ENCODE peak calls at places on chromosomes 5 and 9, in five cellular contexts. Z is OCI-M1; Y is activated naive CD4-positive, alpha-beta T cell treated with anti-CD3 and anti-CD28 coated beads for 36 hours; N is stomach; B is body of pancreas. M is an unnamed sample.

GRCh38 chr5:132877938-132878337 is 4.5 kb downstream of the LEAP2 start:
- DNase-seq in Z (no peak), Y (no peak), N (peak), B (peak), M (no peak)

GRCh38 chr5:78570646-78571045 is 77.9 kb downstream of the LHFPL2 start:
- DNase-seq in Z (no peak), Y (no peak), N (no peak), B (no peak), M (no peak)

GRCh38 chr5:479566-480319 is 36.8 kb downstream of the EXOC3 start:
- DNase-seq in Z (no peak), Y (no peak), N (no peak), B (no peak), M (no peak)

GRCh38 chr5:77413049-77413448 is 79.1 kb downstream of the WDR41 start:
- DNase-seq in Z (no peak), Y (no peak), N (no peak), B (no peak), M (no peak)

GRCh38 chr9:114551750-114552685 is 35.6 kb upstream of the ATP6V1G1 start:
- DNase-seq in Z (peak), Y (no peak), N (no peak), B (peak), M (no peak)

GRCh38 chr5:65483474-65484346 is 2.0 kb upstream of the ADAMTS6 start:
- DNase-seq in Z (peak), Y (no peak), N (no peak), B (no peak), M (no peak)

GRCh38 chr5:143921525-143922311 is 109.8 kb downstream of the HMHB1 start:
- DNase-seq in Z (no peak), Y (no peak), N (no peak), B (no peak), M (no peak)

GRCh38 chr5:178672635-178673034 is 45.8 kb upstream of the CLK4 start:
- DNase-seq in Z (no peak), Y (peak), N (no peak), B (no peak), M (no peak)

GRCh38 chr5:78546597-78546996 is 102.0 kb downstream of the LHFPL2 start:
- DNase-seq in Z (no peak), Y (no peak), N (no peak), B (no peak), M (no peak)

GRCh38 chr5:113181409-113181808 is 204.8 kb downstream of the DCP2 start:
- DNase-seq in Z (no peak), Y (no peak), N (no peak), B (no peak), M (no peak)

GRCh38 chr9:68949271-68950000 is 64.5 kb downstream of the PRKACG start:
- DNase-seq in Z (no peak), Y (peak), N (no peak), B (peak), M (peak)

GRCh38 chr9:112065781-112066606 is 109.1 kb downstream of the SUSD1 start:
- DNase-seq in Z (no peak), Y (no peak), N (peak), B (peak), M (no peak)

GRCh38 chr9:90774682-90775081 is 26.9 kb upstream of the SYK start:
- DNase-seq in Z (peak), Y (no peak), N (no peak), B (no peak), M (no peak)

GRCh38 chr9:87198716-87199115 is 251.4 kb upstream of the GAS1 start:
- DNase-seq in Z (no peak), Y (no peak), N (no peak), B (no peak), M (no peak)

M was measured in activated CD8-positive, alpha-beta T cell treated with anti-CD3 and anti-CD28 coated beads, Interleukin-2, amount 10 ng/mL, durations not matched to agents 7 days and 5 days.